ENCODE peak calls at places on chromosomes 6 and 20, in five cellular contexts. I is IMR-90, N is A549, Y is heart left ventricle, D is testis. S is an unnamed sample.

GRCh38 chr6:169971171-169971861 is 219.9 kb downstream of the ERMARD start:
- DNase-seq in I (no peak), N (no peak), Y (no peak), D (no peak), S (no peak)

GRCh38 chr6:38773338-38773737 is 58.2 kb downstream of the DNAH8 start:
- DNase-seq in I (no peak), N (peak), Y (no peak), D (peak), S (peak)

GRCh38 chr20:37992802-37993538 is 40.3 kb downstream of the TTI1 start:
- DNase-seq in I (peak), N (peak), Y (peak), D (peak), S (peak)

GRCh38 chr6:25324076-25324762 is 45.0 kb downstream of the CARMIL1 start:
- DNase-seq in I (no peak), N (no peak), Y (no peak), D (no peak), S (no peak)

GRCh38 chr6:108123946-108124345 is 41.9 kb upstream of the NR2E1 start:
- DNase-seq in I (no peak), N (no peak), Y (no peak), D (no peak), S (no peak)

GRCh38 chr6:35719830-35720733 is 16.8 kb upstream of the ARMC12 start:
- DNase-seq in I (peak), N (no peak), Y (peak), D (peak), S (peak)

GRCh38 chr6:82248233-82248735 is 740 bp upstream of the IBTK start:
- DNase-seq in I (peak), N (peak), Y (no peak), D (no peak), S (no peak)

GRCh38 chr20:46850896-46851295 is 43.7 kb upstream of the EYA2 start:
- DNase-seq in I (no peak), N (no peak), Y (no peak), D (no peak), S (no peak)

GRCh38 chr6:143678980-143679379 is 1.2 kb downstream of the PHACTR2 start:
- DNase-seq in I (no peak), N (no peak), Y (no peak), D (no peak), S (no peak)

GRCh38 chr6:159451051-159451450 is 242.0 kb downstream of the SOD2 start:
- DNase-seq in I (peak), N (no peak), Y (no peak), D (no peak), S (no peak)

GRCh38 chr20:59308493-59309201 is 8.2 kb downstream of the EDN3 start:
- DNase-seq in I (no peak), N (no peak), Y (no peak), D (no peak), S (no peak)

GRCh38 chr6:72348926-72349325 is 272.9 kb upstream of the KCNQ5 start:
- DNase-seq in I (peak), N (no peak), Y (no peak), D (no peak), S (no peak)

GRCh38 chr20:56625837-56626236 is 3.3 kb upstream of the TFAP2C start:
- DNase-seq in I (no peak), N (no peak), Y (no peak), D (no peak), S (no peak)

GRCh38 chr6:168154263-168154917 is 75.4 kb upstream of the FRMD1 start:
- DNase-seq in I (no peak), N (no peak), Y (peak), D (no peak), S (no peak)

GRCh38 chr20:57985278-57985677 is 243.2 kb downstream of the ANKRD60 start:
- DNase-seq in I (no peak), N (no peak), Y (peak), D (no peak), S (no peak)

GRCh38 chr20:34952676-34953075 is 2.9 kb downstream of the GSS start:
- DNase-seq in I (peak), N (no peak), Y (no peak), D (no peak), S (no peak)

GRCh38 chr20:535958-536357 is 7.6 kb downstream of the CSNK2A1 start:
- DNase-seq in I (no peak), N (no peak), Y (no peak), D (no peak), S (no peak)

GRCh38 chr20:266604-267562 is 9.4 kb downstream of the DEFB132 start:
- DNase-seq in I (peak), N (peak), Y (peak), D (peak), S (peak)

GRCh38 chr6:134447883-134448387 is 130.0 kb upstream of the SGK1 start:
- DNase-seq in I (peak), N (no peak), Y (no peak), D (no peak), S (no peak)

DNA sequence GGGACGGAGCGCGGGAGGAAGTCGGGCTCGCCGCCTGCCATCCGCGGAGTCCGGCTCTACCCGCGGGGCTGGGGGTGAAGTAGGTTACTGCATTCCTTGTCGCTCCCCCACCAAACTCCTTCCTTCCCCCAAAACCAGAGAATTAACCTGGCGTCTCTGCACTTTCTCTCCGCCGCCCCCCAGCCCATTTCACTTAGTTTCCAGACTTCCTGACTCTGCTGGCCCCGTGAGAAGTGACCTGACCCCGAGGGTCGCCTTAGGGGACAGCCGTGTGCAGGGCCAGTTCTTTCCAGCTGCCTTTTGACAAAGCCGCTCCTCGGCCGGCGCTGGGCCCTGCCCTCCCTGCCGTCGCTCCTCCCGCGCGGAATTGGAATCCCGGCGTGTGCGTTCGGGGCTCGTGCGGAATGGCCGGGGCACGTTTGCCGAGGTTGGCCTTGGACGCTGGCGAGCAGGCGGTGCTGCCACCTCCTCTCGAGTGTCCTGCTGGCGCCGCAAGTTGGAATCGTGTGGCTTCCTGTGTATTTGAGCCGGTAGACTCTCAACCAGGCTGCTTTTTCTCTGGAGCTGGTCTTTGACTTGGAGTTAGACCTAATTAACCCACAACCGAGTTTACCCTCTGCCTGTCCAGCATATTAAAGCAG is 650 bp downstream of the DCBLD1 start:
- DNase-seq in I (peak), N (peak), Y (peak), D (peak), S (peak)
- H3K27ac ChIP-seq in I (peak), N (peak), Y (peak), D (peak), S (peak)

GRCh38 chr6:29722773-29723665 is at the start of gene HLA-F:
- DNase-seq in I (peak), N (peak), Y (peak), D (peak), S (peak)
- TF ChIP-seq POLR2A in I (no peak), N (no peak), Y (peak), D (no peak), S (peak)

DNA sequence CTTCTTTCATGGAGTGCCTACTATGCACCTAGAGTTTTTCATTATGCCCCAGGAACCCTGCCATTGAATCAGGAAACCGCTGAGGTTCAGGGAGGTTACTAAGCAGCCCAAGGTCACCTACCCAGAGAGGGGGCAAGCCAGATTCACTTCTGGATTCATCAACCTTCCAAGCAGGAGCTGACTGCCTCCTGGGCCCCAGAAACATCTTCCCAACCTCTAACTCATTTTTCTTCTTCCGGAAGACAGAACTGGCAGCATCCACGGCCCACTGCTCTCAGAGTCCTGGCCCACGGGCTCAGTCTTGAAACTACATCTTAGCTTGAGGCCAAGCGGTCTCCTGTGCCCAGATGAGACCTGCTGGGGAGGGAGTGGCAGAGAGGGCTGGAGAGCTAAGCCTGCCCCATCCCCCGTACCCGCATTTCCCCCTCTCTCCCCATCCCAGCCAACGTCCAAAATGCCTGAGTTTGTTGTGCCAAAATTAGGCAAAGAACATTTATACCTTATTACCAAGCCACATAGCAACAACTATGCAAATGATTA is 281.0 kb downstream of the CDC5L start:
- DNase-seq in I (no peak), N (no peak), Y (no peak), D (no peak), S (no peak)
- TF ChIP-seq CTCF in I (no peak), N (no peak), Y (no peak), D (no peak), S (no peak)

DNA sequence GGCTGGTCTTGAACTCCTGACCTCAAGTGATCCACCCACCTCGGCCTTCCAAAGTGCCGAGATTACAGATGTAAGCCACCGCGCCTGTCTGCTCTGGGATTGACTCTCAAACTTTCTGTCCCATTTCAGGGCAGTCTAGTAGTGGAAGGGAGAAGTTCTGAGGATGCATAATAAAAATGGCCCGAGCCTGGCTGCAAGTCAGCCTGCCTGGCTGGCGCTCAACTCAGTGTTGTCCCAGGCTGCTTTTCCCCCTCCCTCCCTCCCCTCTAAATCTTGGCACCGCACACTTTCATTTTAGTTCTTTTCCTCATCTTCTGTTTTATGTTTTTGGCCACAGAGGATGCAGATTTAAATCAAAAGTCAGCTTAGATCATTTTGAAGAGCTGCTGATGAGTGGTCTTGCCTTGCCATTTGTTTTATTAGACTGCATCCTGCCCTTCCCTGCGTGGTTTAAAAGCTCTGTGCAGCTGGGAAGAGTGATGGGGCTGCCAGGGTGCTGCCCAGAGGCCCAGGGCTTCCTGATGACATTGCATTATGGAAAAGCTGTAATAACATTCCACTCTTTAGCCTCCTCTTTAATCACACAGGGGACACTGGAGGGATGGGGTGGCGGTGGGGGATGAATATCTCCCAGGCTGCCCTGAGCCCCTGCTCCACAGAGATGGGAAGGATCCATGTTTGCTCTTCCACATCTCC is 6.5 kb upstream of the UQCC2 start:
- DNase-seq in I (no peak), N (no peak), Y (no peak), D (peak), S (no peak)
- H3K27ac ChIP-seq in I (no peak), N (no peak), Y (no peak), D (no peak), S (no peak)

GRCh38 chr6:6723792-6724318 is 135.3 kb downstream of the LY86 start:
- DNase-seq in I (no peak), N (no peak), Y (no peak), D (peak), S (no peak)
- TF ChIP-seq POLR2A in I (no peak), N (no peak), Y (no peak), D (no peak), S (no peak)

DNA sequence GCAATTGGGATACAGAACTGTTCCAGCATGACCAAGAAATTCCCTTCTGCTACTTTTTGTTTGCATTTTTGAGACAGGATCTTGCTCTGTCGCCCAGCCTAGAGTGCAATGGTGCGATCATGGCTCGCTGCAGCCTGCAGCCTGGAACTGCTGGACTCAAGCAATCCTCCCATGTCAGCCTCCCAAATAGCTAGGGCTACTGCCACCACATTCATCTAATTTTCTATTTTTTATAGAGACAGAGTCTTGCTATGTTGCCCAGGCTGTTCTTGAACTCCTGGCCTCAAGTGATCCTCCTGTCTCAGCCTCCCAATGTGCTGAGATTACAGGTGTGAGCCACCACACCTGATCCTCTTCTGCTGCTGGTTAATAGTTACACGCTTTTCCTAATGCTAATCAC is 204.9 kb downstream of the SOX4 start:
- DNase-seq in I (no peak), N (no peak), Y (no peak), D (no peak), S (no peak)
- TF ChIP-seq CTCF in I (no peak), N (no peak), Y (no peak), D (no peak), S (no peak)

DNA sequence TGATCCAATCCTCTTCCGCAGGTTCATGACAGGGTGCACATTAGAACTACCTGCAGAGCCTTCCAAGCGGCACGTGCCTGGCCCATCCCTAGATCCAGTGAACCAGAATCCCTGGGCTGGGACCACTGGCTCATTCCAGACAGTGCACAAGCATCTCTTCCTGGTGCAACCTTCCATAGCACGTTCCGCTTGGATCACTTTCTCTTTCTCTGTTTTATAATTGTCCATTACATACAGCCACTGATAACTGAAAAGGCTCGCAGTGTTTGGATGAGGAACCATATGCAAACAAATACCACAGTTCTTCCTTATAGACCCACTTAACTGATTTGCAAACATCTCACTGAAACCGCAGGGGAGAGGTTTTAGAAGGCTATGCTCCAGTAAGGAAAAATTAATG is 59.6 kb upstream of the DDR1 start:
- DNase-seq in I (no peak), N (no peak), Y (no peak), D (no peak), S (no peak)
- H3K27ac ChIP-seq in I (no peak), N (peak), Y (no peak), D (no peak), S (no peak)

DNA sequence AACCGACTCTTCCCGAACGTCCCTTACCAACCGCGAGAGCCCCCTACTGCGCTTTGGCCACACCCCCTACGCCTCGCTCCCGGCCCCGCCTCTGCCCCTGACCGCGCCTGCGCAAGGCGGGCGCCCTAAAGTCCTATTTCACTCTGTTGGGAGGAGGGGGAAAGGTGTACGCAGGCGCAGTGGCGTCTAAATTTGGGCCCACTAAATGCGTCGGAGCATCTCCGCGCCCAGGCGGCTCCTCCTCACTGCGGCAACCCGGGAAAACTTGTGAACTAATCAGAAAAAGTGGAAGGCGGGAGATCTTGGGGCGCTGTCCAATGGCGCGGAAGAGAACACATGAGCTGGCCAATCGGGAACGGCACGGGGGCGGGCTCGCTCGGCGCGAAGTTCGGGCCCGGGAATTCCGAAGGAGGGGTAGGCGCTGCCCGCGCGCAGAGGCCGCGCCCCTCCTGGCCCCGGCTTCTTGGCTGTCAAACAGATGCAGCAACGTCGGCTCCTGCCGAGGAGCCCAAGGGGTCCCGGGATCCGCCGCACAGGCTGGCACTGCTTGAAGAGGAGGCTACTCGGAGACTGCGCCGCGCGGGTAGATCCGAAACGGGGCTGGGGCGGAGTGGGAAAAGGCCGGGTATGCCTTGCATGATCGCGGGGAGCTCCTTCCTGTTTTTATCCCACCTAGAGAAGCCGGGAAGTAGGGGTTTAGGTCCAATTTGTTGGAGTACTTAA is at the start of gene TCF19:
- DNase-seq in I (peak), N (peak), Y (peak), D (peak), S (peak)
- TF ChIP-seq POLR2A in I (no peak), N (peak), Y (no peak), D (no peak), S (no peak)

DNA sequence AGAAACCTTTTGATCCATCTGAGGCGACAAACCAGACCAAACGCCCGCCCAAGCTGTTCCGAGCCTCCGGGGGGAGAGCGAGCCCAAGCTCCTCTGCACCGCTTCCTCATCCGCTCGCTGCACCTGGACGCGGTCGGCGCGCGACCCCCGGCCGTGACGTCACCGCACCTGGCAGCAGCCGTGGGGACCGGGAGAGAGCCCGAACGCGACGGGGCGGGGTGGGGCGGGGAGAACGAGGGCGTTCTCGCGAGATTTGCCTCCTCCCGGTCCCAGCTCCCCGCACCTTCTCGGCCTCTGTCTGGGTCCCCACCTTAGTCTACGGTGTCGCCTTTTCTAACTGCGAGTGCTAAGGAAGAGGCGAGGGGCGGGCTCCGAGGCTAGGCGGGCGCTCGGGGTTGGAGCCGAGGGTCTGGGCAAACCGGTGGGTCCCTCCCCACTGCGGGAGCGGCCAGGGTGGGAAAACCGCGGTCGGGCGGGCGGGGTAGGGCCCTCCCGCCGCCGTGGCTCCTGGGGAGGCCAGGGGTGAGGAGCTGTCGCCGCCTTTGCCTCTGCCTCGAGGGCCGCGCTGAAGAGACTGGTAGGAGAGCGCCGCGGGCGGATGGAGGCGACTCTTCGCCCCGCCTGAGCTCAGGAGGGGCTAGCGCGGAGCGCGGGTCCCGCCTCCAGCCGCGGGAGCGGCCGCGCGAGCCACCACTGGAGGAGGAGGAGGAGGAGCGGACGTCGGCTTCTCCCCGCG is at the start of gene CD2AP:
- DNase-seq in I (peak), N (peak), Y (peak), D (peak), S (peak)
- TF ChIP-seq CTCF in I (peak), N (no peak), Y (no peak), D (no peak), S (no peak)

S was measured in adrenal gland.